ENCODE peak calls at places on chromosomes 16 and 17, in six cellular contexts. One of them, this sample, is unnamed.

GRCh38 chr17:6591599-6592158 is 35.3 kb upstream of the PITPNM3 start:
- DNase-seq in G401: no peak
- DNase-seq in esophagus squamous epithelium: no peak
- DNase-seq in hypothalamus: no peak
- DNase-seq in fibroblast of the aortic adventitia: peak
- DNase-seq in NCI-H1092: no peak
- DNase-seq in this sample: no peak

GRCh38 chr17:41127371-41127770 is 3.4 kb upstream of the KRTAP4-12 start:
- DNase-seq in fibroblast of the aortic adventitia: no peak
- DNase-seq in NCI-H1092: no peak
- DNase-seq in esophagus squamous epithelium: no peak
- DNase-seq in hypothalamus: no peak
- DNase-seq in G401: no peak
- DNase-seq in this sample: no peak

GRCh38 chr16:3780570-3780969 is 63.2 kb upstream of the TRAP1 start:
- DNase-seq in G401: no peak
- DNase-seq in NCI-H1092: no peak
- DNase-seq in hypothalamus: no peak
- DNase-seq in fibroblast of the aortic adventitia: peak
- DNase-seq in esophagus squamous epithelium: no peak
- DNase-seq in this sample: no peak

GRCh38 chr17:45251931-45252330 is 10.0 kb downstream of the SPATA32 start:
- DNase-seq in hypothalamus: no peak
- DNase-seq in esophagus squamous epithelium: no peak
- DNase-seq in NCI-H1092: no peak
- DNase-seq in G401: no peak
- DNase-seq in fibroblast of the aortic adventitia: no peak
- DNase-seq in this sample: no peak

GRCh38 chr16:84223456-84223855 is 16.4 kb downstream of the KCNG4 start:
- DNase-seq in esophagus squamous epithelium: no peak
- DNase-seq in G401: no peak
- DNase-seq in NCI-H1092: no peak
- DNase-seq in fibroblast of the aortic adventitia: no peak
- DNase-seq in hypothalamus: no peak
- DNase-seq in this sample: no peak

GRCh38 chr16:9836118-9836736 is 346.0 kb downstream of the GRIN2A start:
- DNase-seq in hypothalamus: peak
- DNase-seq in esophagus squamous epithelium: no peak
- DNase-seq in fibroblast of the aortic adventitia: peak
- DNase-seq in NCI-H1092: no peak
- DNase-seq in G401: no peak
- DNase-seq in this sample: peak

GRCh38 chr17:58352843-58353719 is 1.1 kb upstream of the SUPT4H1 start:
- DNase-seq in G401: peak
- DNase-seq in esophagus squamous epithelium: no peak
- DNase-seq in fibroblast of the aortic adventitia: peak
- DNase-seq in hypothalamus: no peak
- DNase-seq in NCI-H1092: no peak
- DNase-seq in this sample: no peak

GRCh38 chr17:78356163-78356713 is 3.6 kb downstream of the SOCS3 start:
- DNase-seq in fibroblast of the aortic adventitia: peak
- DNase-seq in NCI-H1092: no peak
- DNase-seq in esophagus squamous epithelium: no peak
- DNase-seq in G401: no peak
- DNase-seq in hypothalamus: peak
- DNase-seq in this sample: no peak

GRCh38 chr17:30450125-30451027 is 26.8 kb upstream of the GOSR1 start:
- DNase-seq in fibroblast of the aortic adventitia: no peak
- DNase-seq in G401: no peak
- DNase-seq in esophagus squamous epithelium: no peak
- DNase-seq in hypothalamus: no peak
- DNase-seq in NCI-H1092: no peak
- DNase-seq in this sample: peak

GRCh38 chr17:31147507-31148202 is 52.9 kb downstream of the NF1 start:
- DNase-seq in esophagus squamous epithelium: no peak
- DNase-seq in fibroblast of the aortic adventitia: no peak
- DNase-seq in G401: no peak
- DNase-seq in hypothalamus: no peak
- DNase-seq in NCI-H1092: no peak
- DNase-seq in this sample: peak

GRCh38 chr16:28977703-28978641 is 3.4 kb downstream of the SPNS1 start:
- DNase-seq in hypothalamus: no peak
- DNase-seq in G401: peak
- DNase-seq in esophagus squamous epithelium: no peak
- DNase-seq in NCI-H1092: no peak
- DNase-seq in fibroblast of the aortic adventitia: no peak
- DNase-seq in this sample: peak

GRCh38 chr16:50763211-50763610 is 21.3 kb downstream of the CYLD start:
- DNase-seq in esophagus squamous epithelium: no peak
- DNase-seq in fibroblast of the aortic adventitia: peak
- DNase-seq in NCI-H1092: no peak
- DNase-seq in G401: no peak
- DNase-seq in hypothalamus: no peak
- DNase-seq in this sample: no peak

GRCh38 chr17:21463204-21463661 is 87.1 kb downstream of the KCNJ12 start:
- DNase-seq in G401: no peak
- DNase-seq in fibroblast of the aortic adventitia: no peak
- DNase-seq in hypothalamus: no peak
- DNase-seq in esophagus squamous epithelium: no peak
- DNase-seq in NCI-H1092: no peak
- DNase-seq in this sample: no peak

GRCh38 chr17:67196422-67196821 is 48.6 kb downstream of the HELZ start:
- DNase-seq in hypothalamus: no peak
- DNase-seq in G401: no peak
- DNase-seq in esophagus squamous epithelium: no peak
- DNase-seq in fibroblast of the aortic adventitia: no peak
- DNase-seq in NCI-H1092: no peak
- DNase-seq in this sample: no peak

GRCh38 chr17:81561494-81561885 is 9.3 kb upstream of the FAAP100 start:
- DNase-seq in NCI-H1092: no peak
- DNase-seq in hypothalamus: no peak
- DNase-seq in esophagus squamous epithelium: no peak
- DNase-seq in G401: no peak
- DNase-seq in fibroblast of the aortic adventitia: peak
- DNase-seq in this sample: no peak

GRCh38 chr16:25109643-25110042 is 1.9 kb upstream of the LCMT1 start:
- DNase-seq in G401: peak
- DNase-seq in hypothalamus: no peak
- DNase-seq in fibroblast of the aortic adventitia: peak
- DNase-seq in esophagus squamous epithelium: no peak
- DNase-seq in NCI-H1092: no peak
- DNase-seq in this sample: no peak

GRCh38 chr16:7482028-7482427 is 149.4 kb downstream of the RBFOX1 start:
- DNase-seq in hypothalamus: peak
- DNase-seq in fibroblast of the aortic adventitia: no peak
- DNase-seq in G401: peak
- DNase-seq in NCI-H1092: no peak
- DNase-seq in esophagus squamous epithelium: no peak
- DNase-seq in this sample: no peak

GRCh38 chr16:5502467-5502869 is 404.9 kb upstream of the EEF2KMT start:
- DNase-seq in fibroblast of the aortic adventitia: no peak
- DNase-seq in esophagus squamous epithelium: no peak
- DNase-seq in NCI-H1092: no peak
- DNase-seq in G401: peak
- DNase-seq in hypothalamus: no peak
- DNase-seq in this sample: peak

GRCh38 chr16:64238576-64238975 is 883.3 kb downstream of the CDH11 start:
- DNase-seq in NCI-H1092: no peak
- DNase-seq in hypothalamus: no peak
- DNase-seq in G401: no peak
- DNase-seq in esophagus squamous epithelium: no peak
- DNase-seq in fibroblast of the aortic adventitia: peak
- DNase-seq in this sample: no peak

GRCh38 chr17:41510251-41511065 is 5.0 kb upstream of the KRT13 start:
- DNase-seq in hypothalamus: no peak
- DNase-seq in fibroblast of the aortic adventitia: no peak
- DNase-seq in esophagus squamous epithelium: no peak
- DNase-seq in NCI-H1092: no peak
- DNase-seq in G401: peak
- DNase-seq in this sample: no peak

GRCh38 chr17:77558846-77559626 is 399.5 kb upstream of the TNRC6C start:
- DNase-seq in esophagus squamous epithelium: no peak
- DNase-seq in fibroblast of the aortic adventitia: no peak
- DNase-seq in G401: no peak
- DNase-seq in hypothalamus: no peak
- DNase-seq in NCI-H1092: no peak
- DNase-seq in this sample: no peak

GRCh38 chr16:143456-143855 is 5.0 kb upstream of the NPRL3 start:
- DNase-seq in NCI-H1092: no peak
- DNase-seq in esophagus squamous epithelium: no peak
- DNase-seq in hypothalamus: no peak
- DNase-seq in fibroblast of the aortic adventitia: peak
- DNase-seq in G401: no peak
- DNase-seq in this sample: no peak

GRCh38 chr17:66422181-66422580 is 119.8 kb downstream of the PRKCA start:
- DNase-seq in G401: no peak
- DNase-seq in esophagus squamous epithelium: no peak
- DNase-seq in fibroblast of the aortic adventitia: no peak
- DNase-seq in NCI-H1092: no peak
- DNase-seq in hypothalamus: no peak
- DNase-seq in this sample: no peak

GRCh38 chr17:73719588-73720071 is 75.4 kb upstream of the SDK2 start:
- DNase-seq in fibroblast of the aortic adventitia: no peak
- DNase-seq in NCI-H1092: peak
- DNase-seq in hypothalamus: peak
- DNase-seq in G401: peak
- DNase-seq in esophagus squamous epithelium: no peak
- DNase-seq in this sample: no peak

GRCh38 chr17:38605852-38606645 is at the start of gene SRCIN1:
- DNase-seq in hypothalamus: peak
- DNase-seq in G401: peak
- DNase-seq in fibroblast of the aortic adventitia: no peak
- DNase-seq in NCI-H1092: peak
- DNase-seq in esophagus squamous epithelium: no peak
- DNase-seq in this sample: peak

GRCh38 chr16:79651363-79651762 is 50.8 kb upstream of the MAF start:
- DNase-seq in NCI-H1092: no peak
- DNase-seq in fibroblast of the aortic adventitia: peak
- DNase-seq in esophagus squamous epithelium: no peak
- DNase-seq in hypothalamus: peak
- DNase-seq in G401: peak
- DNase-seq in this sample: no peak

GRCh38 chr17:78378225-78379133 is at the start of gene PGS1:
- DNase-seq in hypothalamus: peak
- DNase-seq in NCI-H1092: peak
- DNase-seq in G401: peak
- DNase-seq in fibroblast of the aortic adventitia: peak
- DNase-seq in esophagus squamous epithelium: no peak
- DNase-seq in this sample: peak

GRCh38 chr17:50527155-50527762 is 5.3 kb upstream of the EPN3 start:
- DNase-seq in NCI-H1092: no peak
- DNase-seq in G401: no peak
- DNase-seq in fibroblast of the aortic adventitia: no peak
- DNase-seq in esophagus squamous epithelium: no peak
- DNase-seq in hypothalamus: no peak
- DNase-seq in this sample: no peak

GRCh38 chr16:47056704-47057630 is 83.5 kb upstream of the DNAJA2 start:
- DNase-seq in hypothalamus: no peak
- DNase-seq in NCI-H1092: no peak
- DNase-seq in fibroblast of the aortic adventitia: no peak
- DNase-seq in esophagus squamous epithelium: no peak
- DNase-seq in G401: no peak
- DNase-seq in this sample: no peak

GRCh38 chr17:2703181-2703580 is 8.4 kb downstream of the CLUH start:
- DNase-seq in hypothalamus: no peak
- DNase-seq in NCI-H1092: no peak
- DNase-seq in esophagus squamous epithelium: no peak
- DNase-seq in fibroblast of the aortic adventitia: no peak
- DNase-seq in G401: no peak
- DNase-seq in this sample: no peak

GRCh38 chr17:42050360-42051012 is at the start of gene C17orf113:
- DNase-seq in G401: peak
- DNase-seq in NCI-H1092: peak
- DNase-seq in hypothalamus: peak
- DNase-seq in esophagus squamous epithelium: no peak
- DNase-seq in fibroblast of the aortic adventitia: no peak
- DNase-seq in this sample: peak

GRCh38 chr16:67112591-67113399 is 3.1 kb downstream of the PHAF1 start:
- DNase-seq in esophagus squamous epithelium: no peak
- DNase-seq in G401: no peak
- DNase-seq in NCI-H1092: no peak
- DNase-seq in fibroblast of the aortic adventitia: no peak
- DNase-seq in hypothalamus: no peak
- DNase-seq in this sample: peak

GRCh38 chr16:72256398-72257048 is 84.6 kb upstream of the PMFBP1 start:
- DNase-seq in esophagus squamous epithelium: no peak
- DNase-seq in fibroblast of the aortic adventitia: peak
- DNase-seq in G401: no peak
- DNase-seq in hypothalamus: no peak
- DNase-seq in NCI-H1092: no peak
- DNase-seq in this sample: no peak

GRCh38 chr16:75074920-75075687 is 41.5 kb downstream of the LDHD start:
- DNase-seq in fibroblast of the aortic adventitia: no peak
- DNase-seq in G401: peak
- DNase-seq in NCI-H1092: no peak
- DNase-seq in esophagus squamous epithelium: peak
- DNase-seq in hypothalamus: no peak
- DNase-seq in this sample: no peak

GRCh38 chr16:997440-998051 is 16.0 kb downstream of the SOX8 start:
- DNase-seq in hypothalamus: peak
- DNase-seq in fibroblast of the aortic adventitia: peak
- DNase-seq in G401: no peak
- DNase-seq in NCI-H1092: no peak
- DNase-seq in esophagus squamous epithelium: no peak
- DNase-seq in this sample: peak

GRCh38 chr16:50499254-50499653 is 48.9 kb upstream of the NKD1 start:
- DNase-seq in fibroblast of the aortic adventitia: no peak
- DNase-seq in esophagus squamous epithelium: no peak
- DNase-seq in NCI-H1092: no peak
- DNase-seq in hypothalamus: no peak
- DNase-seq in G401: no peak
- DNase-seq in this sample: no peak